ENCODE peak calls at places on chromosome 15, in eight cellular contexts. Z is NCI-H2171, A is A549, U is gastrocnemius medialis, C is posterior vena cava, H is kidney, Q is occipital lobe, R is T-helper 9 cell. W is an unnamed sample.

GRCh38 chr15:96181873-96182301 is 148.6 kb upstream of the NR2F2 start:
- DNase-seq in Z (no peak), U (peak), A (no peak), C (peak), H (no peak), R (no peak), Q (no peak), W (peak)

GRCh38 chr15:96268421-96269204 is 61.9 kb upstream of the NR2F2 start:
- DNase-seq in H (no peak), C (no peak), R (no peak), U (no peak), Q (no peak), A (peak), Z (no peak), W (no peak)

GRCh38 chr15:58374147-58374546 is 57.6 kb upstream of the LIPC start:
- DNase-seq in C (no peak), Z (no peak), U (no peak), R (no peak), Q (no peak), H (no peak), A (no peak), W (no peak)

GRCh38 chr15:91885714-91886265 is 32.3 kb downstream of the SLCO3A1 start:
- DNase-seq in Z (no peak), A (no peak), H (no peak), C (no peak), U (no peak), Q (no peak), R (no peak), W (no peak)

GRCh38 chr15:69090197-69090948 is 70.1 kb upstream of the GLCE start:
- DNase-seq in A (peak), H (no peak), R (no peak), Z (peak), U (no peak), C (no peak), Q (no peak), W (no peak)

GRCh38 chr15:80619677-80620076 is 75.4 kb upstream of the ABHD17C start:
- DNase-seq in R (no peak), Q (no peak), H (no peak), C (no peak), A (no peak), U (no peak), Z (no peak), W (no peak)

GRCh38 chr15:61387675-61388074 is 158.6 kb upstream of the RORA start:
- DNase-seq in A (no peak), Z (no peak), R (no peak), C (no peak), Q (no peak), U (no peak), H (no peak), W (no peak)

GRCh38 chr15:24955549-24955929 is 752 bp downstream of the SNRPN start:
- DNase-seq in R (peak), U (no peak), Q (no peak), A (no peak), H (peak), C (peak), Z (no peak), W (peak)

GRCh38 chr15:98671060-98672008 is 23.0 kb downstream of the IGF1R start:
- DNase-seq in H (no peak), C (no peak), A (no peak), Q (no peak), R (no peak), U (no peak), Z (no peak), W (no peak)

GRCh38 chr15:68010366-68010765 is 43.7 kb upstream of the PIAS1 start:
- DNase-seq in A (no peak), R (no peak), Q (no peak), C (no peak), Z (no peak), H (no peak), U (no peak), W (no peak)

GRCh38 chr15:59306520-59307163 is 66.0 kb downstream of the MYO1E start:
- DNase-seq in Z (no peak), C (no peak), U (no peak), H (no peak), R (no peak), A (peak), Q (no peak), W (no peak)

GRCh38 chr15:25860885-25861866 is 2.0 kb downstream of the ATP10A start:
- DNase-seq in H (no peak), Z (no peak), Q (no peak), A (no peak), C (no peak), R (no peak), U (no peak), W (no peak)

GRCh38 chr15:38883987-38884386 is 319.4 kb upstream of the RASGRP1 start:
- DNase-seq in H (no peak), A (no peak), R (no peak), C (no peak), U (no peak), Z (peak), Q (no peak), W (no peak)

GRCh38 chr15:31275331-31276262 is 51.0 kb upstream of the KLF13 start:
- DNase-seq in H (peak), C (peak), R (no peak), U (no peak), A (no peak), Z (no peak), Q (no peak), W (no peak)

GRCh38 chr15:28907338-28907961 is 21.7 kb downstream of the APBA2 start:
- DNase-seq in Z (no peak), R (no peak), H (peak), A (no peak), C (peak), Q (no peak), U (no peak), W (peak)

GRCh38 chr15:43483306-43484128 is 9.4 kb downstream of the TP53BP1 start:
- DNase-seq in U (no peak), Q (no peak), H (no peak), C (no peak), Z (no peak), A (peak), R (no peak), W (no peak)

GRCh38 chr15:85164841-85165466 is 183.3 kb downstream of the PDE8A start:
- DNase-seq in Q (no peak), C (no peak), Z (no peak), R (no peak), U (no peak), A (no peak), H (no peak), W (no peak)

GRCh38 chr15:47184405-47185221 is 532.7 kb upstream of the SEMA6D start:
- DNase-seq in A (no peak), Z (peak), C (peak), H (peak), R (no peak), Q (peak), U (no peak), W (peak)

GRCh38 chr15:84690342-84690741 is 25.6 kb downstream of the SEC11A start:
- DNase-seq in Z (no peak), R (no peak), Q (no peak), C (no peak), H (no peak), U (no peak), A (no peak), W (no peak)

GRCh38 chr15:36109943-36110658 is 469.3 kb upstream of the CDIN1 start:
- DNase-seq in R (no peak), H (no peak), U (no peak), Z (no peak), Q (no peak), C (no peak), A (no peak), W (no peak)

GRCh38 chr15:89812126-89812846 is 2.4 kb downstream of the ANPEP start:
- DNase-seq in C (peak), U (peak), R (no peak), Z (no peak), H (peak), Q (no peak), A (peak), W (no peak)

GRCh38 chr15:36506733-36507356 is 72.6 kb upstream of the CDIN1 start:
- DNase-seq in R (no peak), U (no peak), Q (no peak), H (no peak), A (no peak), Z (no peak), C (no peak), W (no peak)

GRCh38 chr15:100663066-100663465 is 60.7 kb downstream of the ASB7 start:
- DNase-seq in Z (peak), U (no peak), C (no peak), A (peak), R (no peak), H (no peak), Q (no peak), W (no peak)

GRCh38 chr15:91787198-91787597 is 66.3 kb upstream of the SLCO3A1 start:
- DNase-seq in Q (no peak), H (no peak), A (no peak), U (no peak), Z (no peak), C (no peak), R (no peak), W (no peak)

GRCh38 chr15:42165081-42165480 is 8.6 kb upstream of the PLA2G4F start:
- DNase-seq in C (no peak), H (no peak), R (no peak), A (no peak), Q (no peak), Z (no peak), U (no peak), W (no peak)

GRCh38 chr15:57922780-57923179 is 142.7 kb downstream of the ALDH1A2 start:
- DNase-seq in H (peak), Z (no peak), A (peak), Q (no peak), C (no peak), R (no peak), U (no peak), W (peak)

GRCh38 chr15:92638709-92639365 is 16.7 kb downstream of the FAM174B start:
- DNase-seq in H (no peak), C (no peak), U (no peak), R (no peak), Q (no peak), Z (no peak), A (no peak), W (no peak)

GRCh38 chr15:88232771-88233170 is 23.8 kb downstream of the NTRK3 start:
- DNase-seq in C (peak), U (no peak), A (no peak), R (no peak), Q (no peak), Z (no peak), H (no peak), W (peak)

W was measured in left lung.